ENCODE peak calls at places on chromosome 22, in four cellular contexts. L is HepG2, Z is SK-N-SH, M is K562. P is an unnamed sample.

GRCh38 chr22:24968066-24968561 is 15.6 kb downstream of the KIAA1671 start:
- DNase-seq in Z (no peak), L (no peak), M (no peak), P (no peak)

GRCh38 chr22:44526431-44527115 is 28.5 kb upstream of the RTL6 start:
- DNase-seq in Z (peak; percentile 55), L (no peak), M (no peak), P (no peak)

GRCh38 chr22:36687516-36687915 is 16.0 kb downstream of the CACNG2 start:
- DNase-seq in L (no peak), M (no peak), Z (no peak), P (no peak)

GRCh38 chr22:22239311-22239939 is 5.2 kb upstream of the VPREB1 start:
- DNase-seq in L (no peak), Z (no peak), M (no peak), P (no peak)

GRCh38 chr22:50396751-50397370 is 53.7 kb downstream of the PPP6R2 start:
- DNase-seq in Z (no peak), M (no peak), L (peak; percentile 97), P (no peak)

GRCh38 chr22:36835903-36836302 is 19.1 kb upstream of the PVALB start:
- DNase-seq in M (no peak), Z (no peak), L (no peak), P (no peak)

GRCh38 chr22:23210428-23211170 is 30.3 kb downstream of the BCR start:
- DNase-seq in Z (no peak), M (peak; percentile 60), L (no peak), P (no peak)

GRCh38 chr22:22720201-22720723 is 75.8 kb downstream of the GGTLC2 start:
- DNase-seq in Z (peak; percentile 38), L (peak; percentile 32), M (peak; percentile 95), P (peak; percentile 57)

GRCh38 chr22:28938286-28938833 is 55.0 kb downstream of the ZNRF3 start:
- DNase-seq in Z (no peak), M (no peak), L (no peak), P (no peak)

GRCh38 chr22:47449508-47450270 is 687.2 kb downstream of the TBC1D22A start:
- DNase-seq in Z (no peak), L (no peak), M (no peak), P (no peak)

GRCh38 chr22:41781508-41781906 is 19.0 kb upstream of the CCDC134 start:
- DNase-seq in L (no peak), M (no peak), Z (no peak), P (no peak)

GRCh38 chr22:35215993-35216392 is 41.3 kb upstream of the HMGXB4 start:
- DNase-seq in M (peak; percentile 25), L (no peak), Z (no peak), P (no peak)

GRCh38 chr22:46007848-46008261 is 30.9 kb upstream of the WNT7B start:
- DNase-seq in L (no peak), Z (peak; percentile 92), M (no peak), P (no peak)

DNA sequence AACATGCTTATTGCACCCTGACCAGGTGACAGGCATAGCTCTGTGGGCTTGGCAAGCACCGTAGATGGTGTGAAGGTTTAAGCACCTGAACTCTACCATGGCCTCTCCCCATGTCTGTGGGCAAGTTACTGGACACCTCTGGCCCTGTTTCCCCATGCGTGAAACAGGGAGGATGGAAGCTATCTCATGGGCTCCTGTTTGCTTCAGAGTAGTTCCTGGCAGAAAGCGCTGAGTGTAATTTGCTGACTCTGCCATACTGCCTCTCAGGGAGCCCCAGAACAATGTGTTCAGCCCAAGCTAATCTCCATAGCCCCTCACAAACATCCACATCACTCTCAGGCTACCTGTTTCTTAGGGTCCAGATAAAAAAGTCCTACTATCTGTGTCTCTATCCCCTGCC is 2.4 kb downstream of the CBX6 start:
- DNase-seq in L (no peak), Z (no peak), M (no peak), P (no peak)
- H3K4me3 ChIP-seq in L (no peak overlapping the region), Z (no peak overlapping the region), M (no peak overlapping the region), P (peak overlapping the region; percentile 69)

DNA sequence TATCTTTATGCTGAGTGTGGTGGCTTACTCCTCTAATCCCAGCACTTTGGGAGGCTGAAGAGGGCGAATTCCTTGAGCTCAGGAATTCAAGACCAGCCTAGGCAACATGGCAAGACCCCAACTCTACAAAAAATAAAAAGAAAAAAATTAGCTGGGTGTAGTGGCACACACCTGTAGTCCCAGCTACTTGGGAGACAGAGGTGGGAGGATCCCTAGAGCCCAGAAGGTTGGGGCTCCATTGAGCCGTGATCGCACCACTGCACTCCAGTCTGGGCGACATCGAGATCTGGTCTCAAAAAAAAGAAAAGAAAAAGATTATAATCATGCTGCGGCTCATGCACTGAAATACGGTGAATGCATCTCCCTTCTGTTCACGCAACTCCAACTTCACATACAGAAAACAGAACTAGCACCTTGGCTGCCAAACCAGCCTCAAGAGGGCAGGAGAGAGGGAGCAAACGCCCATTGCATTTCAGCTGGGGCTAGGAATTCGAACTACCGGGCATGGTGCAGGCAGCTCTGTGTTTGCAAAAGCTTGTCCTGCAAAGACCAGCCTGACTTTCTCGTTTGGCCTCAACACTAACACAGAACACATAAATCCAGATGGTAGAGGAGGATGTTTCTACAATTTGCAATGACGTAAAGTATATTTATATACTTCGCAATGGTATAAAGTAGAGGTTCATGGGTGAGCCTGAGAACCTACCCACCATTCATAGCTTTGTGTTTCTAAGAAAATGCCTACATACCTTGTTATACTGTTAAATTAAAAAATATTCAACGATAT is 6.3 kb upstream of the SYNGR1 start:
- DNase-seq in M (peak; percentile 47), L (peak; percentile 70), Z (peak; percentile 59), P (peak; percentile 36)
- TF ChIP-seq NFIC in M (no peak), L (no peak), Z (no peak), P (no peak)

DNA sequence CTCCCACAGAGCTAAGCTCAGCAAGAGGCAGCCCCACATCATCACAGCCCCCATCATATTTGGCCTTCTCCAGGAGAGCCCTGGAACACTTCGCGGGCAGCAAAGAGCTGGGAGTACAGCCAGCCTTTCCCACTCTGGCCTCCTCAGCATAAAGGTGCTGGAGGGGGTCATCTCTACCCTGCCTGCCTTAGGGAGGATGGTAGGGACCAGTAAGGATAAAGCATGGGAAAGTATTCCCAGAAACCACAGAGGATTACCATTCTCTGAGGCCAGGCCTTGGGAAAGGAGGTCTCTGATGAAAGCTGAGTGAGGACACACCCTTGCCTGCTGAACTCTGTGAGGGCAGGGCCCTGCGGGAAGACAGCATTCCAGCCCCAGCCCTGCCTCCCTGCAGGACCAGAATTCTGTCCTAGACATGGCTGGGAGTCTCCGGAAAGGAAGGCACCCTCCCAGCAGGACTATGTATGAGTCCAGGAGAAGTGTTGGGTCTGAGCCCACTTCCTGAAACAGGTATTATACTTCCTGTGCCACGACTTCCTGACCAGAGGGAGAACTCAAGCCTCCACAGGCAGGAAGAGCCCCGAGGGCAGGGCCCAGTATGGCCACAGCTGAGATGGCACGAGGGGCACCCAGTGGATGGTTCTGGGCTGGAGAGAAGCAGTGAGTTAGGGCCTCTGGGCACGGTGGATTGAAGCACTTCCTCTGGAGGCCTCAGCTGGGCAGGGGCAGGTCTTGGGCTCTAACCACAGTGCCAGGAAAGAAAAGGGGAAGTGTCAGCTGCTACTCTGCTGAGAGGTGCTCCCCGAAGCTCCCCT is 12.9 kb upstream of the CASTOR1 start:
- DNase-seq in Z (no peak), L (no peak), M (no peak), P (no peak)
- H3K4me3 ChIP-seq in Z (no peak overlapping the region), L (no peak overlapping the region), M (no peak overlapping the region), P (no peak overlapping the region)

GRCh38 chr22:48758021-48758561 is 1069.6 kb downstream of the BRD1 start:
- DNase-seq in L (no peak), Z (no peak), M (no peak), P (no peak)
- TF ChIP-seq NFIC in L (no peak), Z (no peak), M (no peak), P (no peak)

GRCh38 chr22:42786606-42787356 is 66.1 kb upstream of the A4GALT start:
- DNase-seq in M (no peak), L (no peak), Z (no peak), P (no peak)
- H3K4me3 ChIP-seq in M (no peak overlapping the region), L (no peak overlapping the region), Z (no peak overlapping the region), P (no peak overlapping the region)